ENCODE peak calls at places on chromosome 19, in seven cellular contexts. P is heart right ventricle; D is lower leg skin; S is DND-41; G is mesothelial cell of epicardium; V is Calu3; N is activated CD8-positive, alpha-beta T cell treated with anti-CD3 and anti-CD28 coated beads for 36 hours. B is an unnamed sample.

GRCh38 chr19:31319465-31319864 is 29.8 kb downstream of the TSHZ3 start:
- DNase-seq in P (no peak), D (no peak), S (no peak), G (no peak), V (no peak), N (no peak), B (no peak)

GRCh38 chr19:44685877-44686276 is 13.1 kb upstream of the CEACAM16 start:
- DNase-seq in P (peak), D (no peak), S (no peak), G (no peak), V (peak), N (no peak), B (no peak)

GRCh38 chr19:33804021-33804799 is 7.5 kb downstream of the KCTD15 start:
- DNase-seq in P (peak), D (peak), S (no peak), G (no peak), V (peak), N (no peak), B (no peak)

GRCh38 chr19:16584825-16585801 is 12.9 kb upstream of the SLC35E1 start:
- DNase-seq in P (no peak), D (no peak), S (no peak), G (no peak), V (no peak), N (no peak), B (no peak)

GRCh38 chr19:18895828-18896341 is at the start of gene CERS1:
- DNase-seq in P (no peak), D (no peak), S (no peak), G (peak), V (no peak), N (no peak), B (no peak)

GRCh38 chr19:16591803-16592556 is 19.8 kb upstream of the SLC35E1 start:
- DNase-seq in P (no peak), D (no peak), S (no peak), G (no peak), V (no peak), N (no peak), B (no peak)

GRCh38 chr19:17996826-17997316 is 11.1 kb upstream of the ARRDC2 start:
- DNase-seq in P (peak), D (peak), S (peak), G (peak), V (peak), N (peak), B (peak)

GRCh38 chr19:11286312-11286974 is 9.5 kb upstream of the TSPAN16 start:
- DNase-seq in P (peak), D (no peak), S (no peak), G (no peak), V (no peak), N (peak), B (no peak)

GRCh38 chr19:36110487-36111199 is at the start of gene OVOL3:
- DNase-seq in P (no peak), D (no peak), S (no peak), G (no peak), V (no peak), N (no peak), B (no peak)

GRCh38 chr19:13850910-13851753 is 25.8 kb upstream of the NANOS3 start:
- DNase-seq in P (peak), D (peak), S (no peak), G (peak), V (peak), N (peak), B (no peak)

GRCh38 chr19:35560677-35561076 is 2.8 kb downstream of the ATP4A start:
- DNase-seq in P (no peak), D (no peak), S (no peak), G (no peak), V (no peak), N (no peak), B (no peak)

GRCh38 chr19:16896098-16896912 is 7.5 kb downstream of the F2RL3 start:
- DNase-seq in P (no peak), D (no peak), S (no peak), G (peak), V (no peak), N (peak), B (no peak)

GRCh38 chr19:42857544-42857867 is 22.0 kb downstream of the PSG1 start:
- DNase-seq in P (no peak), D (no peak), S (no peak), G (no peak), V (no peak), N (no peak), B (no peak)
- TF ChIP-seq CTCF in P (no peak), D (no peak), S (no peak), G (peak), V (no peak), N (peak), B (no peak)

DNA sequence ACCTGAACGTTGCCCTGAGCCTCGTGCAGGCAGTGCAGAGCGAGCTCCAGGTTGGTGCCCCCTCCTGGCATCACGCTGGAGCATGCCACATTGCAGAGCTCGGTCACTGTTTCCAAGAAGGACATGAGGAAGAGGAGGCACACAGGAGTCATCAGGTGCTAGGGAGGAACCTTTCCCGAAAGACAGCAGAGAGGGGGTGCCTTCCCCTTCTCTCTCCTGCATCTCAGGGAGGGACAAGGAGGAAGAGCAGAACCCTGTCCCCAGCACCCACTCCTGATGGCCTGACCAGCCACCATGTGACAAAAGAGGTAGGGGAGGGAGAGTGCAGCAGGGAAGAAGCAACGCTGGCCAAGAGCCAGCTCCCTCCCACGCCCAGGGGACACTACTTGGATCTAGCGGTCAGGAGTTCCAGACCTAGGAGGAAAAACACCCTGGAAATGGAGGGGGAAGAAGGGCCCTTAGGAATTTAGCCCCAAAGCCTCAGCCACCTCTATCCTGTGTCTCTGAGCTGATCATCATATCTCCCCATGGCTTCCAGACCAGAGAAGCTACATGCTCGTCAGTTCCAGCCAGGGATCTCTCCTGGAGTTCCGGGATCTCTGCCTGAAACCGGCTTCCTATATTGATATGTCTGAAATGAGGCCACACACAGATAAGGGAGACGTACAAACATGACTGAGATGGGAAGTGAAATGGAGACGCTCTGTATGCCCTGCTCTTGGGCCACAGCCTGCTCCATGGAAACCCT is 17.0 kb upstream of the NAPA start:
- DNase-seq in P (no peak), D (no peak), S (no peak), G (no peak), V (no peak), N (no peak), B (no peak)
- TF ChIP-seq CTCF in P (no peak), D (no peak), S (peak), G (no peak), V (no peak), N (no peak), B (no peak)

GRCh38 chr19:28980236-28980868 is 232.6 kb downstream of the UQCRFS1 start:
- DNase-seq in P (no peak), D (no peak), S (no peak), G (no peak), V (peak), N (no peak), B (no peak)

GRCh38 chr19:28981994-28982393 is 231.0 kb downstream of the UQCRFS1 start:
- DNase-seq in P (no peak), D (no peak), S (no peak), G (no peak), V (no peak), N (no peak), B (no peak)

GRCh38 chr19:28972144-28972543 is 240.8 kb downstream of the UQCRFS1 start:
- DNase-seq in P (no peak), D (no peak), S (no peak), G (no peak), V (no peak), N (no peak), B (no peak)

GRCh38 chr19:28977826-28978225 is 235.1 kb downstream of the UQCRFS1 start:
- DNase-seq in P (no peak), D (no peak), S (no peak), G (no peak), V (no peak), N (no peak), B (no peak)
- TF ChIP-seq CTCF in P (no peak), D (no peak), S (no peak), G (no peak), V (no peak), N (no peak), B (no peak)

GRCh38 chr19:15399635-15400034 is 19.2 kb downstream of the AKAP8L start:
- DNase-seq in P (no peak), D (no peak), S (no peak), G (no peak), V (no peak), N (no peak), B (no peak)
- TF ChIP-seq CTCF in P (no peak), D (no peak), S (no peak), G (no peak), V (no peak), N (no peak), B (no peak)

DNA sequence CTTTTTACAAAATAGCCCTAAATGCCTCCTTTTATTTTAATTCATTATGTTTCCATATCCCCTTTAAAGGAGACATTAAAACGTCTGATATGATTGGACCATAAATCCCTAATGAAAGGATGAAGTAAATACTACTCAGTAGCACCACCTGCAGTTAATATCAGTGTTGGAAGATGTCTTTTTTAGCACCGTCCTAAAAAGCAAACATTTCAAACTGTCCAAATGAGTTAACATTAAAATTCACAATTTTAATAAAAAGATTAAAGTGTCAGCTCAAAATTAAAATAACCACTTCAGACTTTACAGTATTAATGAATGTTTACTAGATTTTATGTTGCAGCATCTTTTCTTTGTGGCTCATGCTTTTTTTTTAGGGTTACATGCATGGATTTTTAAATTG is 12.3 kb downstream of the ZNF507 start:
- DNase-seq in P (no peak), D (no peak), S (no peak), G (no peak), V (no peak), N (no peak), B (no peak)
- TF ChIP-seq CTCF in P (peak), D (no peak), S (peak), G (peak), V (peak), N (no peak), B (peak)

DNA sequence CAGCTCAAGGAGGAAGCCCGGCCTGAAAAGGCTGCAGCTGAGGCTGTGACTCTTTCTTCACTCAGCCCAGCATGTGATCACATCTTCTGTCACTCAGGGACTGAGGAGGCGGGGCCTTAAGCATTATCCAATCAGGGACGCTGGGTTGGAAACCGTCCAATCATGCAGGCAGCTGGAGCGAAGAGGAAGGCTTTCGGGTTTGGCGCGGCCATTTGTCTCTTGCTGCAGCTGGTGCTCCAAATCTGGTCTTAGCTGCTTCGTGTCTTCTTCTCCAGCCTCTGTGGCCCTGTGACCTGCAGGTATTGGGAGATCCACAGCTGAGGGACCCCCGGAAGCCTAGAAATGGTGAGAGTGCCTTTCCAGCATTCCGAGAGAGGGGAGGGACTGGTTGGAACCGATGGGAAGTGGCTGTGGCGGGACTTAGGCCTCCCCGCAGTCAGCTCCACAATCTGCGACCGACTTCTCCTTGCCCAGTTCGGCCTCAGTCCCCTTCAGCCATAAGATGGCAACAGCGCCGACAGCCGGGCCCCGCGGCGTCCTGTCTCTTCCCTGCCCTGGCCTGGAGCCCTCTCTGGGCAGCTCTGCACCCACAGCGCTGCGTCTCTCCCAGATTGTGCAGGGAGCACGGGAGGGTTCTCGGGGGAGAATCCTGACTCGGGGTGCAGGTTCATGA is at the start of gene ZNF90:
- DNase-seq in P (peak), D (peak), S (no peak), G (peak), V (peak), N (peak), B (peak)
- TF ChIP-seq CTCF in P (no peak), D (no peak), S (no peak), G (no peak), V (no peak), N (no peak), B (no peak)

GRCh38 chr19:54424660-54425381 is 9.6 kb downstream of the TTYH1 start:
- DNase-seq in P (no peak), D (no peak), S (no peak), G (no peak), V (no peak), N (no peak), B (no peak)

GRCh38 chr19:54426291-54426918 is 11.1 kb downstream of the TTYH1 start:
- DNase-seq in P (no peak), D (no peak), S (no peak), G (no peak), V (peak), N (no peak), B (no peak)

GRCh38 chr19:54427586-54427985 is 12.3 kb downstream of the TTYH1 start:
- DNase-seq in P (no peak), D (no peak), S (no peak), G (no peak), V (no peak), N (no peak), B (no peak)

GRCh38 chr19:54424201-54424600 is 8.9 kb downstream of the TTYH1 start:
- DNase-seq in P (no peak), D (no peak), S (no peak), G (no peak), V (no peak), N (no peak), B (no peak)

DNA sequence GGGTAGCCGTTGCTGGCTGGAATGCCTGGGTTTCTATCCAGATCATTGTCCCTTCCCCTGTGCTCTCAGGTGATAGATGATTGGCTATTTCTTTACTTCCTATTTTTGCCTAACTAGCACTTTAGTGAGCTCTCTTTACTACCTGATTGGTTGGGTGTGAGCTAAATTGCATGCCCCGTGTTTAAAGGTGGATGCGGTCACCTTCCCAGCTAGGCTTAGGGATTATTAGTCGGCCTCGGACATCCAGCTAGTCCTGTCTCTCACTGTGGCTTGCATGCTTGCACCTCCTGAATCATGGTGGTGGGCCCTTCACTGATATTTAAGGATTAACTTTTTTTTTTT is 10.1 kb downstream of the TTYH1 start:
- DNase-seq in P (no peak), D (no peak), S (no peak), G (no peak), V (no peak), N (no peak), B (no peak)
- TF ChIP-seq CTCF in P (no peak), D (no peak), S (no peak), G (no peak), V (no peak), N (no peak), B (no peak)

GRCh38 chr19:41031926-41032325 is 40.8 kb downstream of the CYP2B6 start:
- DNase-seq in P (no peak), D (no peak), S (no peak), G (peak), V (no peak), N (no peak), B (no peak)

GRCh38 chr19:41025871-41026270 is 34.8 kb downstream of the CYP2B6 start:
- DNase-seq in P (no peak), D (no peak), S (no peak), G (no peak), V (peak), N (no peak), B (no peak)

GRCh38 chr19:41027273-41027967 is 36.3 kb downstream of the CYP2B6 start:
- DNase-seq in P (no peak), D (no peak), S (no peak), G (no peak), V (no peak), N (no peak), B (no peak)

GRCh38 chr19:41029524-41030432 is 38.7 kb downstream of the CYP2B6 start:
- DNase-seq in P (no peak), D (no peak), S (no peak), G (no peak), V (no peak), N (no peak), B (no peak)

DNA sequence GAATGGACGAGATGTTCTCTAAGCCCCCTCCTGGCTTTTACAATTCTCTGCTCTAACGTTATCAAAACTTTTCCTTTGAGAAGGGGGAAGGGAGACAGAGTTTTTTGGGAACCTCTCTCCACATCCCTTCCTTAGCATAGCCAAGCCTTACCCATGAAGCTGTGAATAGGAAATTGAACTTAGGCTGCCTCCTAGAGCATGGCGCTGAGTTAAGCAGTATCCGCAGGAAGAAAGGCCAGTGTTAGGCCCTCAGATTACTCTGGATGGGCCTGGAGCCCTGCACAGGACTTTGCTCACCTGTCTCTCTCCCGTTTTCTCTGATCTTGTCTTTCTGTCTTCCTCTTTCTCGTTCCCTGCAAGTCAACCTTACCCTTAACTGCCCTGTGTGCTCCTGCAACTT is 39.6 kb downstream of the CYP2B6 start:
- DNase-seq in P (no peak), D (no peak), S (no peak), G (no peak), V (no peak), N (no peak), B (no peak)
- TF ChIP-seq CTCF in P (no peak), D (no peak), S (no peak), G (no peak), V (no peak), N (no peak), B (no peak)

GRCh38 chr19:22976248-22976647 is 26.7 kb downstream of the ZNF728 start:
- DNase-seq in P (no peak), D (no peak), S (no peak), G (no peak), V (no peak), N (no peak), B (no peak)
- TF ChIP-seq CTCF in P (no peak), D (no peak), S (no peak), G (no peak), V (no peak), N (no peak), B (no peak)

GRCh38 chr19:41928754-41929535 is 696 bp upstream of the ERFL start:
- DNase-seq in P (no peak), D (no peak), S (peak), G (no peak), V (no peak), N (peak), B (no peak)
- TF ChIP-seq CTCF in P (no peak), D (no peak), S (peak), G (no peak), V (no peak), N (no peak), B (no peak)